ENCODE peak calls at places on chromosomes 11 and 22, in nine cellular contexts. J, G, U, K, I, T, H, X and D are unnamed samples.

GRCh38 chr11:117026593-117027330 is 71.5 kb downstream of the SIK3 start:
- DNase-seq in J (no peak), G (no peak), U (peak), K (no peak), I (no peak), T (peak), H (no peak), X (no peak), D (no peak)

GRCh38 chr11:25515576-25515975 is 816.4 kb upstream of the ANO3 start:
- DNase-seq in J (no peak), G (no peak), U (no peak), K (no peak), I (no peak), T (no peak), H (no peak), X (no peak), D (no peak)

GRCh38 chr11:37967635-37968034 is 1369.6 kb upstream of the RAG2 start:
- DNase-seq in J (no peak), G (no peak), U (no peak), K (no peak), I (no peak), T (no peak), H (no peak), X (no peak), D (no peak)

GRCh38 chr11:76237041-76237649 is 30.8 kb upstream of the WNT11 start:
- DNase-seq in J (no peak), G (no peak), U (no peak), K (no peak), I (no peak), T (no peak), H (no peak), X (no peak), D (no peak)

GRCh38 chr11:130475426-130476053 is 27.1 kb downstream of the ADAMTS15 start:
- DNase-seq in J (no peak), G (no peak), U (no peak), K (no peak), I (no peak), T (no peak), H (no peak), X (no peak), D (no peak)

GRCh38 chr11:130180491-130180890 is 20.9 kb downstream of the ST14 start:
- DNase-seq in J (no peak), G (no peak), U (peak), K (no peak), I (no peak), T (no peak), H (no peak), X (no peak), D (no peak)

GRCh38 chr11:111334495-111335123 is 36.3 kb downstream of the POU2AF3 start:
- DNase-seq in J (no peak), G (no peak), U (no peak), K (no peak), I (no peak), T (no peak), H (peak), X (no peak), D (peak)

GRCh38 chr11:3130269-3131071 is 34.6 kb downstream of the OSBPL5 start:
- DNase-seq in J (no peak), G (peak), U (no peak), K (no peak), I (no peak), T (no peak), H (no peak), X (peak), D (no peak)

GRCh38 chr22:48756146-48757111 is 1071.2 kb downstream of the BRD1 start:
- DNase-seq in J (no peak), G (peak), U (no peak), K (no peak), I (no peak), T (no peak), H (peak), X (peak), D (no peak)